ENCODE peak calls at places on chromosomes 4 and X, in six cellular contexts. L is foreskin fibroblast, D is PC-3, T is epithelial cell of esophagus, E is bronchial epithelial cell, G is Caco-2. V is an unnamed sample.

GRCh38 chr4:41751325-41752061 is 3.0 kb upstream of the PHOX2B start:
- DNase-seq in D (no peak), E (no peak), T (no peak), G (no peak), L (no peak), V (no peak)

GRCh38 chrX:39149761-39150160 is 348.5 kb downstream of the MID1IP1 start:
- DNase-seq in G (no peak), T (peak; percentile 60), E (peak; percentile 21), D (peak; percentile 64), L (peak; percentile 74), V (no peak)

GRCh38 chr4:153159728-153160221 is 44.5 kb upstream of the TRIM2 start:
- DNase-seq in G (no peak), D (peak; percentile 72), E (no peak), L (peak; percentile 65), T (peak; percentile 19), V (no peak)

GRCh38 chr4:118058955-118059354 is 24.7 kb downstream of the NDST3 start:
- DNase-seq in E (no peak), D (no peak), T (no peak), G (no peak), L (no peak), V (no peak)

GRCh38 chr4:156538651-156539285 is 432.8 kb downstream of the PDGFC start:
- DNase-seq in D (no peak), E (peak; percentile 25), L (no peak), T (peak; percentile 57), G (no peak), V (no peak)

GRCh38 chrX:131763674-131764073 is 219.8 kb downstream of the OR13H1 start:
- DNase-seq in T (no peak), G (no peak), E (no peak), L (no peak), D (peak; percentile 57), V (no peak)

GRCh38 chrX:93985621-93986020 is 311.6 kb downstream of the FAM133A start:
- DNase-seq in E (peak; percentile 57), T (peak; percentile 30), D (peak; percentile 32), G (no peak), L (no peak), V (no peak)

GRCh38 chrX:39176105-39176504 is 374.8 kb downstream of the MID1IP1 start:
- DNase-seq in T (no peak), E (no peak), G (no peak), L (no peak), D (no peak), V (no peak)

GRCh38 chrX:18172970-18173369 is 47.7 kb downstream of the BEND2 start:
- DNase-seq in D (no peak), T (no peak), E (no peak), L (no peak), G (no peak), V (no peak)

GRCh38 chr4:186234367-186234766 is 7.1 kb downstream of the KLKB1 start:
- DNase-seq in D (no peak), G (no peak), E (no peak), T (no peak), L (no peak), V (no peak)
- TF ChIP-seq CTCF in D (no peak), G (no peak), E (no peak), T (no peak), L (no peak), V (no peak)

GRCh38 chrX:74422576-74423288 is 1.4 kb downstream of the SLC16A2 start:
- DNase-seq in L (peak; percentile 85), G (no peak), T (peak; percentile 58), D (no peak), E (peak; percentile 26), V (no peak)
- H3K4me3 ChIP-seq in L (peak overlapping the region; percentile 60), G (no peak overlapping the region), T (peak overlapping the region; percentile 54), D (peak overlapping the region; percentile 79), E (peak overlapping the region; percentile 51), V (peak overlapping the region; percentile 55)

DNA sequence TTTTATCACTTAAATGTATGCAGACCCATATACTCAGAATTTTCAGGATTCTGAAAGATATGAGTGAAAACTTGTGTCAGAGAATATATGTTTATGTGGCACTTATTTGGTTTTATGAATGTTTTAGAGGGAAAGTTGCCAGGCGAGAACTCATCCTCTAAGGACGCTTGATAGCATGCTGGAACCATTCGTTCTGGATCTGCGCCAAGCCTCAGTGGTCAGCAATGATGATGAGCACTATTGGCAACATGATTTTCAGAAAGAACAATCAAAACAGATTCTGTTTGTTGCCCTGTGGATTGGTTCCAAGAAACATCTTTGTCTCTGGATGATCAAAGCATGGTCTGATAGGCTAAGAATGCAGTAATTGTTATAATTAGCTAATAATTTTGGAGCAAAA is 32.1 kb upstream of the RAPGEF2 start:
- DNase-seq in T (peak; percentile 67), E (peak; percentile 26), G (no peak), D (peak; percentile 47), L (peak; percentile 97), V (no peak)
- TF ChIP-seq CTCF in T (no peak), E (no peak), G (no peak), D (no peak), L (no peak), V (no peak)

GRCh38 chr4:112706840-112707207 is 69.9 kb downstream of the LARP7 start:
- DNase-seq in G (no peak), D (no peak), T (no peak), L (no peak), E (no peak), V (no peak)
- H3K4me3 ChIP-seq in G (no peak overlapping the region), D (peak overlapping the region; percentile 60), T (no peak overlapping the region), L (peak overlapping the region; percentile 35), E (no peak overlapping the region), V (peak overlapping the region; percentile 62)

DNA sequence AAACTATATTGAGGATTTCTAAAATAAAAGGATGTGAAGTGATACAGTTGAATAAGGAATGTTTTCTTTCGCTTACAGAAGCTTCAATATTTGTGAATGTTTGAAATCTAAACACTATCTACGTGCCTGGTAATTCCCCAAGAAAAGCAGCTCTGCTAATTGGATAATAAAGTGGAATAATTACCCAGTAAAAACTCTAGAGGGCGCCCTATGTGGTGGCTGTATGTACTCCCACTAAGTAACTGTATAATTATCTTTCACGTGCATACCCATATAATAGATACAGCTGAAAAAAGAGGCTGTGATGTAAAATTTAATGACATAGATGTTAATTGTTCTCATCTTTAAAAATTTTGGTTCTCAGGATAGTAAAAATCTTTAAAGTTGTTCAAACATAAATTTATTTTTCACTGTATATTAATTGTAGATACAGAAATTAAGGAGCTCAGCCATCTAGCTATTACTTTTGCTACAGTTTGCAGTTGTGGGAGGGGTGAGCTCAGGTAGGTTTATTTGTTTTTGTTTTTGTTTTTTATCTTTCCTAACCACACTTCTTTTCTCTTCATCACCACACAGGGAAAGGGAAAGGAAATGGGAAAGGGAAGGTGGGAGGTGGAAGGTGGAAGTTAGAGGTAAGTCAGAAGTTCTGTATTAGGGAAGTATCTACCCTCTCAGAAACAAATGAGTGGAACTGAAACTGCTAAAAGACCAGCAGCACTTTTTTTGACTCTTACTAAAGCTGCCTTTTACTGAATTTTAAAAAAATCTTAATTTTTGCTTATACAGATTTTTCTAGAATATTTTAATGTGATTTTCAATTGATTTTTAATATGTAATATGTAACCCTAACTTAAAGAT is 151.7 kb upstream of the RPS6KA6 start:
- DNase-seq in T (peak; percentile 36), L (peak; percentile 9), D (peak; percentile 54), E (peak; percentile 20), G (no peak), V (no peak)
- TF ChIP-seq CTCF in T (peak; percentile 48), L (peak; percentile 39), D (peak; percentile 72), E (peak; percentile 28), G (peak; percentile 38), V (peak; percentile 59)

GRCh38 chr4:78780093-78780492 is 3.9 kb downstream of the BMP2K start:
- DNase-seq in G (no peak), D (no peak), L (no peak), E (no peak), T (no peak), V (no peak)

GRCh38 chr4:78776729-78777555 is 792 bp downstream of the BMP2K start:
- DNase-seq in E (peak; percentile 86), L (peak; percentile 91), G (peak; percentile 42), T (peak; percentile 86), D (peak; percentile 74), V (peak; percentile 18)

GRCh38 chr4:78779280-78779679 is 3.1 kb downstream of the BMP2K start:
- DNase-seq in L (peak; percentile 65), G (no peak), D (peak; percentile 25), E (peak; percentile 58), T (peak; percentile 51), V (no peak)

GRCh38 chr4:78777556-78777900 is 1.4 kb downstream of the BMP2K start:
- DNase-seq in T (no peak), G (no peak), E (no peak), D (no peak), L (no peak), V (no peak)

DNA sequence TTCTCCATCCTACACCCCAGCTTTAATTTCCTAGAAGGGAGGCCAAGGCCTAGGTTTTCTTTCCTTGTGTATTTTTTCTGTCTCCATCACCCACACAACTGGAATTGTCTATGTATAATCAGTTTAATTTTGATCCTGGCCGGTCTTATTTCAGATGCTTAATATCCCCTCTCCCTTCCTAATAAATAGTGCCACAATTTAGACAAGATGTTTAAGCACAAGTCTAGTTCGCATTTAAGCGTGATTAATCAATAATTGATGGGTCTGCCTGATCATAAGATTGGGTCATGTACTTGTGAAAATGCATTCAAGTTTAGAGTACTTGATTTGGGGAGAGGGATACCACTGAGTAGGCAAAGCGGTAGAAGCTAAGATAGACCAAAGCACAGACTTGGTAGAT is 2.4 kb downstream of the BMP2K start:
- DNase-seq in G (no peak), E (no peak), D (no peak), L (no peak), T (no peak), V (no peak)
- H3K4me3 ChIP-seq in G (no peak overlapping the region), E (no peak overlapping the region), D (peak overlapping the region; percentile 87), L (peak overlapping the region; percentile 82), T (no peak overlapping the region), V (no peak overlapping the region)

GRCh38 chrX:83008415-83008814 is 499.7 kb upstream of the POU3F4 start:
- DNase-seq in G (no peak), T (peak; percentile 0), E (no peak), D (peak; percentile 51), L (no peak), V (no peak)
- TF ChIP-seq CTCF in G (peak; percentile 24), T (peak; percentile 20), E (peak; percentile 13), D (peak; percentile 69), L (no peak), V (no peak)

GRCh38 chrX:1465261-1466231 is 12.8 kb upstream of the ASMTL start:
- DNase-seq in E (no peak), T (no peak), G (peak; percentile 29), L (peak; percentile 15), D (no peak), V (no peak)
- H3K4me3 ChIP-seq in E (no peak overlapping the region), T (no peak overlapping the region), G (no peak overlapping the region), L (no peak overlapping the region), D (no peak overlapping the region), V (no peak overlapping the region)

GRCh38 chrX:2703991-2704369 is 12.9 kb downstream of the CD99 start:
- DNase-seq in T (peak; percentile 74), E (peak; percentile 69), G (no peak), D (no peak), L (peak; percentile 69), V (no peak)
- TF ChIP-seq CTCF in T (peak; percentile 74), E (peak; percentile 68), G (no peak), D (no peak), L (peak; percentile 8), V (no peak)

V was measured in retinal pigment epithelial cell.